ENCODE peak calls at places on chromosome 7, in ten cellular contexts. J, R, A, V, M, P, E, K, O and X are unnamed samples.

GRCh38 chr7:149292101-149292823 is 30.3 kb downstream of the ZNF783 start:
- DNase-seq in J (no peak), R (no peak), A (no peak), V (no peak), M (no peak), P (no peak), E (no peak), K (no peak), O (no peak), X (no peak)

GRCh38 chr7:93011351-93012294 is 106.2 kb downstream of the SAMD9 start:
- DNase-seq in J (no peak), R (no peak), A (no peak), V (no peak), M (no peak), P (no peak), E (no peak), K (no peak), O (no peak), X (no peak)

GRCh38 chr7:133253522-133253882 is 624 bp downstream of the EXOC4 start:
- DNase-seq in J (peak; percentile 8), R (no peak), A (no peak), V (no peak), M (no peak), P (no peak), E (no peak), K (no peak), O (no peak), X (no peak)

GRCh38 chr7:108066486-108066885 is 63.5 kb upstream of the LAMB1 start:
- DNase-seq in J (no peak), R (no peak), A (no peak), V (no peak), M (no peak), P (no peak), E (no peak), K (no peak), O (no peak), X (no peak)

GRCh38 chr7:150876817-150877526 is 24.7 kb downstream of the AOC1 start:
- DNase-seq in J (peak; percentile 57), R (no peak), A (peak; percentile 61), V (no peak), M (peak; percentile 42), P (no peak), E (peak; percentile 84), K (no peak), O (peak; percentile 17), X (peak; percentile 88)

GRCh38 chr7:50791921-50792341 is 9.2 kb upstream of the GRB10 start:
- DNase-seq in J (no peak), R (no peak), A (no peak), V (no peak), M (no peak), P (no peak), E (no peak), K (no peak), O (no peak), X (no peak)

GRCh38 chr7:23981314-23981713 is 271.3 kb downstream of the STK31 start:
- DNase-seq in J (no peak), R (no peak), A (no peak), V (no peak), M (no peak), P (no peak), E (no peak), K (no peak), O (no peak), X (no peak)

GRCh38 chr7:4650471-4651047 is 31.5 kb upstream of the FOXK1 start:
- DNase-seq in J (no peak), R (no peak), A (no peak), V (no peak), M (no peak), P (no peak), E (no peak), K (no peak), O (no peak), X (no peak)

GRCh38 chr7:149330914-149331567 is 69.0 kb downstream of the ZNF783 start:
- DNase-seq in J (no peak), R (no peak), A (no peak), V (no peak), M (no peak), P (no peak), E (no peak), K (no peak), O (no peak), X (no peak)

GRCh38 chr7:92621641-92622429 is 31.6 kb upstream of the FAM133B start:
- DNase-seq in J (no peak), R (no peak), A (no peak), V (no peak), M (no peak), P (peak; percentile 38), E (no peak), K (no peak), O (no peak), X (no peak)

GRCh38 chr7:128937647-128938523 is at the start of gene IRF5:
- DNase-seq in J (peak; percentile 43), R (no peak), A (no peak), V (no peak), M (no peak), P (no peak), E (no peak), K (no peak), O (no peak), X (no peak)

GRCh38 chr7:127893547-127893946 is 137.7 kb downstream of the LRRC4 start:
- DNase-seq in J (no peak), R (no peak), A (no peak), V (no peak), M (no peak), P (no peak), E (no peak), K (no peak), O (no peak), X (no peak)

GRCh38 chr7:2611921-2612320 is 19.9 kb upstream of the TTYH3 start:
- DNase-seq in J (no peak), R (no peak), A (no peak), V (no peak), M (no peak), P (no peak), E (no peak), K (no peak), O (no peak), X (no peak)

GRCh38 chr7:47256016-47256415 is 325.9 kb downstream of the TNS3 start:
- DNase-seq in J (no peak), R (no peak), A (no peak), V (no peak), M (no peak), P (no peak), E (no peak), K (no peak), O (no peak), X (no peak)

GRCh38 chr7:25613912-25614311 is 385.6 kb upstream of the NPVF start:
- DNase-seq in J (no peak), R (no peak), A (no peak), V (no peak), M (no peak), P (no peak), E (no peak), K (no peak), O (no peak), X (no peak)

GRCh38 chr7:91085175-91085574 is 179.1 kb upstream of the FZD1 start:
- DNase-seq in J (no peak), R (no peak), A (no peak), V (no peak), M (no peak), P (no peak), E (no peak), K (no peak), O (no peak), X (no peak)

GRCh38 chr7:141785711-141786552 is 4.1 kb upstream of the TAS2R5 start:
- DNase-seq in J (peak; percentile 13), R (no peak), A (no peak), V (no peak), M (peak; percentile 36), P (peak; percentile 8), E (peak; percentile 41), K (no peak), O (peak; percentile 10), X (peak; percentile 25)

GRCh38 chr7:26101471-26102151 is 50.4 kb upstream of the NFE2L3 start:
- DNase-seq in J (no peak), R (no peak), A (peak; percentile 26), V (no peak), M (no peak), P (no peak), E (no peak), K (no peak), O (no peak), X (no peak)

GRCh38 chr7:46814516-46815250 is 767.2 kb downstream of the TNS3 start:
- DNase-seq in J (no peak), R (no peak), A (no peak), V (no peak), M (no peak), P (no peak), E (no peak), K (no peak), O (no peak), X (no peak)

GRCh38 chr7:24842449-24843241 is 85.4 kb upstream of the GSDME start:
- DNase-seq in J (no peak), R (no peak), A (no peak), V (no peak), M (no peak), P (no peak), E (no peak), K (no peak), O (no peak), X (no peak)

GRCh38 chr7:150685219-150686029 is at the start of gene GIMAP2:
- DNase-seq in J (peak; percentile 31), R (no peak), A (no peak), V (no peak), M (peak; percentile 65), P (no peak), E (no peak), K (no peak), O (no peak), X (no peak)

GRCh38 chr7:124387056-124387455 is 354.2 kb upstream of the TMEM229A start:
- DNase-seq in J (no peak), R (no peak), A (no peak), V (no peak), M (no peak), P (no peak), E (no peak), K (no peak), O (no peak), X (no peak)

GRCh38 chr7:79786187-79786586 is 332.7 kb upstream of the MAGI2 start:
- DNase-seq in J (no peak), R (no peak), A (no peak), V (no peak), M (no peak), P (no peak), E (no peak), K (no peak), O (no peak), X (no peak)

GRCh38 chr7:100540073-100540723 is 1.2 kb downstream of the AGFG2 start:
- DNase-seq in J (no peak), R (no peak), A (no peak), V (no peak), M (no peak), P (no peak), E (no peak), K (no peak), O (no peak), X (no peak)